ENCODE peak calls at places on chromosomes 12 and 14, in six cellular contexts. Y is dorsolateral prefrontal cortex, P is psoas muscle, X is stomach, M is mucosa of descending colon, G is WERI-Rb-1. I is an unnamed sample.

GRCh38 chr12:121956041-121956341 is 37.6 kb downstream of the CFAP251 start:
- DNase-seq in Y (no peak), P (no peak), X (no peak), M (no peak), G (no peak), I (no peak)

GRCh38 chr12:95848575-95849388 is 10.0 kb upstream of the SNRPF start:
- DNase-seq in Y (no peak), P (no peak), X (peak), M (no peak), G (peak), I (peak)

GRCh38 chr14:89681086-89682018 is 264.3 kb upstream of the FOXN3 start:
- DNase-seq in Y (no peak), P (no peak), X (no peak), M (no peak), G (no peak), I (no peak)

GRCh38 chr12:132130690-132131089 is 13.4 kb downstream of the DDX51 start:
- DNase-seq in Y (no peak), P (no peak), X (no peak), M (no peak), G (no peak), I (no peak)

GRCh38 chr12:120397827-120398563 is 29.0 kb upstream of the MSI1 start:
- DNase-seq in Y (no peak), P (no peak), X (peak), M (no peak), G (no peak), I (no peak)

GRCh38 chr14:78835052-78835451 is 664.9 kb downstream of the NRXN3 start:
- DNase-seq in Y (peak), P (no peak), X (no peak), M (no peak), G (peak), I (no peak)

GRCh38 chr14:89336338-89336737 is 80.7 kb downstream of the FOXN3 start:
- DNase-seq in Y (no peak), P (no peak), X (no peak), M (no peak), G (peak), I (no peak)

GRCh38 chr12:64066052-64066451 is 156.0 kb downstream of the KICS2 start:
- DNase-seq in Y (no peak), P (no peak), X (no peak), M (no peak), G (no peak), I (peak)

GRCh38 chr14:39265032-39265431 is 31.3 kb downstream of the MIA2 start:
- DNase-seq in Y (no peak), P (no peak), X (no peak), M (no peak), G (peak), I (peak)

GRCh38 chr12:62481843-62482540 is 15.4 kb downstream of the MON2 start:
- DNase-seq in Y (no peak), P (no peak), X (no peak), M (no peak), G (no peak), I (no peak)

GRCh38 chr12:6273931-6274687 is 36.4 kb upstream of the PLEKHG6 start:
- DNase-seq in Y (no peak), P (no peak), X (no peak), M (no peak), G (no peak), I (no peak)

GRCh38 chr12:5656836-5657235 is 224.9 kb downstream of the NTF3 start:
- DNase-seq in Y (no peak), P (no peak), X (no peak), M (no peak), G (no peak), I (no peak)

GRCh38 chr12:85625467-85625866 is 210.7 kb downstream of the RASSF9 start:
- DNase-seq in Y (no peak), P (no peak), X (no peak), M (no peak), G (no peak), I (no peak)

GRCh38 chr12:49877066-49877465 is 26.6 kb downstream of the FAIM2 start:
- DNase-seq in Y (no peak), P (no peak), X (no peak), M (no peak), G (no peak), I (no peak)

GRCh38 chr12:127829974-127830543 is 436.9 kb upstream of the TMEM132C start:
- DNase-seq in Y (no peak), P (no peak), X (no peak), M (no peak), G (no peak), I (no peak)

GRCh38 chr14:104787736-104788532 is 7.6 kb downstream of the AKT1 start:
- DNase-seq in Y (no peak), P (no peak), X (no peak), M (no peak), G (no peak), I (no peak)

GRCh38 chr12:43106355-43106754 is 445.6 kb downstream of the ADAMTS20 start:
- DNase-seq in Y (no peak), P (no peak), X (no peak), M (no peak), G (no peak), I (no peak)

GRCh38 chr14:105492966-105493871 is 2.2 kb downstream of the TEDC1 start:
- DNase-seq in Y (no peak), P (peak), X (no peak), M (peak), G (no peak), I (no peak)

GRCh38 chr12:127767631-127768030 is 499.3 kb upstream of the TMEM132C start:
- DNase-seq in Y (no peak), P (no peak), X (no peak), M (no peak), G (no peak), I (no peak)

GRCh38 chr12:29521951-29522350 is 24.5 kb upstream of the OVCH1 start:
- DNase-seq in Y (no peak), P (no peak), X (no peak), M (no peak), G (no peak), I (peak)

GRCh38 chr14:24368562-24369252 is 723 bp downstream of the NFATC4 start:
- DNase-seq in Y (no peak), P (peak), X (no peak), M (peak), G (peak), I (peak)

GRCh38 chr14:43872222-43872621 is 634.9 kb downstream of the FSCB start:
- DNase-seq in Y (no peak), P (no peak), X (no peak), M (no peak), G (no peak), I (no peak)

GRCh38 chr12:103422328-103422727 is 73.4 kb downstream of the C12orf42 start:
- DNase-seq in Y (no peak), P (no peak), X (no peak), M (no peak), G (no peak), I (no peak)

GRCh38 chr12:13962699-13963098 is 18.7 kb downstream of the GRIN2B start:
- DNase-seq in Y (no peak), P (no peak), X (no peak), M (no peak), G (peak), I (no peak)

GRCh38 chr14:51014086-51014485 is 69.8 kb upstream of the PYGL start:
- DNase-seq in Y (no peak), P (peak), X (no peak), M (no peak), G (peak), I (peak)

GRCh38 chr12:125140918-125141573 is 75.8 kb downstream of the AACS start:
- DNase-seq in Y (no peak), P (no peak), X (no peak), M (no peak), G (no peak), I (peak)

GRCh38 chr12:107032266-107032665 is 45.3 kb upstream of the MTERF2 start:
- DNase-seq in Y (no peak), P (no peak), X (no peak), M (no peak), G (no peak), I (no peak)

GRCh38 chr12:94832105-94832504 is 171.4 kb downstream of the NDUFA12 start:
- DNase-seq in Y (no peak), P (no peak), X (no peak), M (no peak), G (no peak), I (no peak)

DNA sequence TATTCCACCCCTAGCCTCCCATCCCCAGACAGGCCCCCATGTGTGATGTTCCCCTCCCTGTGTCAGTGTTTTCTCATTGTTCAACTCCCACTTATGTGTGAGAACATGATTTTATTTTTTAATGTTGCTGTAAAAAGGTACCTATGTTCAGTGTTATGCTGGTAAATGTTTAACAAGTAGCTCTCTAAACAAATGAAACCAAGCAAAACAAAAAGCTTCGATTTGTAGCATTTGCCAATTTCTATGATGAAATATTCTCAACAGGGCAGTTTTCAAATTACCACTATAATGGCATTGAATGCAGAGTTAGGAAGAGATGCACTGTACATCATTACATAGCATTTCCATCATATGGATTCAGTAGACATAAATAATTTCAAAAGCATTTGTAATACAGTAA is 410.6 kb downstream of the MDGA2 start:
- DNase-seq in Y (no peak), P (no peak), X (no peak), M (no peak), G (no peak), I (no peak)
- H3K4me3 ChIP-seq in Y (no peak), P (no peak), X (no peak), M (no peak), G (no peak), I (no peak)

DNA sequence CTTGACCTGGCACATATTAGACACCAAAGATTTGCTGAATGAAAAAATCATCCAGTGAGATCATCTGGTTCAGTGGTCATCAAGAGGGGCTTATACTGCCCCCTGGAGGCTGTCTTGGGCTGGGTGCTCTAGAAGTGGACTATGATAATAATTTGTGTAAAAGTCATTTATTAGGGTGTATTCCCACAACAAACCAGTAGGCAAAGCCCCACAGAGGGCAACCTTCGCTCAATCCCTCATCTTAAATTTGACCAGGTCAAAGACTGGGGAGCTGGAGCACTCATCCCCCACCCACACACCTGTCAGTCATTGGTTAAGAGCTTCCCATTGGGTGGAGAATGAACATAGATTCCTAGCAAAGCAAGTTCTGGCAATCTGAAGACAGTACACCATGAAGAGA is 20.0 kb upstream of the FICD start:
- DNase-seq in Y (no peak), P (no peak), X (no peak), M (no peak), G (peak), I (peak)
- TF ChIP-seq CTCF in Y (peak), P (no peak), X (no peak), M (no peak), G (peak), I (peak)

DNA sequence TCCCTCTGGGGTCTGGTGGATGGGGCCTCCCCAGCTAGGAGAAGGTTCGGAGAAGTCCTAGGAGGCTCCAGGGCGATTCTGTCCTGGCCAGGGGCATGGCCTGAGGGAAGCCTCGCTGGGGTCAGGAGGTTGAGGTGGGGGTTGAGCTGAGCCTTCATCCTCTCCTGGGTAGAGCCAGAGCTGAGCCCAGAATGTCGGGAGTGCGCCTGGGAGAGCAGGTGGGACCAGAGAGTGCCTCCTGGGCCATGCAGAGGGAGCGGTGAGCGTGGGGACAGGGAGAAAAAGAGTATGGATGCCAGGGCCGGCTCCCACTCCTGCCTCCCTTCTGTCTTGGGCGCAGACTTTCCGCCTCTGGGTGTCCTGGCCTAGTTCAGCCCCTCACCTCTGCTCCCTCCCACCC is 13.1 kb downstream of the RPS6KL1 start:
- DNase-seq in Y (no peak), P (no peak), X (no peak), M (no peak), G (no peak), I (no peak)
- H3K4me3 ChIP-seq in Y (no peak), P (no peak), X (no peak), M (no peak), G (no peak), I (no peak)

GRCh38 chr14:57061009-57061711 is 207.5 kb downstream of the EXOC5 start:
- DNase-seq in Y (no peak), P (no peak), X (no peak), M (no peak), G (no peak), I (no peak)
- TF ChIP-seq CTCF in Y (no peak), P (no peak), X (no peak), M (no peak), G (no peak), I (no peak)

GRCh38 chr12:109982211-109982610 is 14.0 kb downstream of the GIT2 start:
- DNase-seq in Y (no peak), P (no peak), X (no peak), M (no peak), G (no peak), I (peak)

GRCh38 chr12:109983432-109984142 is 12.6 kb downstream of the GIT2 start:
- DNase-seq in Y (no peak), P (no peak), X (peak), M (no peak), G (no peak), I (no peak)

GRCh38 chr12:109981311-109981710 is 14.9 kb downstream of the GIT2 start:
- DNase-seq in Y (no peak), P (no peak), X (no peak), M (no peak), G (no peak), I (no peak)
- H3K4me3 ChIP-seq in Y (no peak), P (no peak), X (no peak), M (no peak), G (no peak), I (no peak)

DNA sequence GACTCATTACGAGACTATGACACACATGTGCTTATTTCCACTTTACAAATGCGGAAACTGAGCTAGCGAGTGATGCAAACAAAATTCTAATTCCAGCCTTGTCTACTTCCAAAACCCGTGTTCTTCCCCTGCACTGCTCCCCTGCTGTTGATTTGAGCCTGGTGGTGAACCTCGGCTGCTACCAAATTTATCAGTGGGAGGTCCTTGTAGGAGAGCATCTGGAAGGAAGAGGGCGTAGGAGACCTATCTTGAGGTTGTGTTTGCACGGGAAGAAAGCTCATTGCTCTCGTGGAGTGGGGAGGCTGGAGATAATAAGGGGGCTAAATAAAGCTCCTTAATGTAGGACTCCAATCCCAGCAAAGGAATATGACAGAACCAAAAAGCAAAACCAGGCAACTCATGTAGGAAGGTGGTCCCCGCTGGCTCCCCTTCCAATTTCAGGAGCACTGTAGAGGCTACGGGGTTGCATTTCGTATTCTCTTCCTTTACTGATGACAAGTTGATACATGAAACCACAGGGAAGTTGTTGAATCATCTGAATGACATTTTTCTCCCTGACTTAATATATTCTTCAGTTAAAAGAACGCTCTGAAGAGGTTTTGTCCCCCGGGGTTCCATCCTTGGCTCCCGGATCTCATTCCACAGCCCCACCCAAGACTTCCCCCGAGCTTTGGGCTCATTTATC is 52.6 kb downstream of the FZD10 start:
- DNase-seq in Y (no peak), P (no peak), X (no peak), M (no peak), G (peak), I (no peak)
- TF ChIP-seq CTCF in Y (no peak), P (no peak), X (no peak), M (no peak), G (peak), I (no peak)

DNA sequence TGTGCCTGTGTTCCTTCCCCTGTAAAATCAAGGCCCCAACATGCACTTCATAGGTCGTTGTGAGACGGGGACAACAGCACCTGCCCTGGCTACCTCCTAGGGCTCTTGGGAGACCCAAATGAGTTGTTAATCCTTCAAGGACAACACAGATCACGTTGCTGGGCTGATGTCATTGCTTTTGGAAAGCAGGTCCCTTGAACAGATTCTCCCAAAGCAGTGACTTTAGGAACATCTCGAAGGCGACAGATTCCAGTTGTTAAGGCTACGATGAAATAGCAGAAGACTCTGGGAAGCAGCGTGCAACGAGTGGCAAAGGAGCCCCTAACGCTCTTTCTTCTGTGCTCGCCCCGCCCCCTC is 26.2 kb upstream of the MAP1LC3B2 start:
- DNase-seq in Y (no peak), P (no peak), X (no peak), M (no peak), G (no peak), I (no peak)
- H3K4me3 ChIP-seq in Y (peak), P (peak), X (peak), M (no peak), G (peak), I (peak)

GRCh38 chr14:21057803-21058675 is at the start of gene RNASE8:
- DNase-seq in Y (no peak), P (no peak), X (no peak), M (no peak), G (no peak), I (peak)
- TF ChIP-seq CTCF in Y (no peak), P (no peak), X (no peak), M (no peak), G (no peak), I (peak)

GRCh38 chr14:98907271-98907670 is 364.7 kb downstream of the BCL11B start:
- DNase-seq in Y (no peak), P (no peak), X (no peak), M (no peak), G (no peak), I (no peak)
- H3K4me3 ChIP-seq in Y (no peak), P (no peak), X (no peak), M (no peak), G (no peak), I (no peak)

DNA sequence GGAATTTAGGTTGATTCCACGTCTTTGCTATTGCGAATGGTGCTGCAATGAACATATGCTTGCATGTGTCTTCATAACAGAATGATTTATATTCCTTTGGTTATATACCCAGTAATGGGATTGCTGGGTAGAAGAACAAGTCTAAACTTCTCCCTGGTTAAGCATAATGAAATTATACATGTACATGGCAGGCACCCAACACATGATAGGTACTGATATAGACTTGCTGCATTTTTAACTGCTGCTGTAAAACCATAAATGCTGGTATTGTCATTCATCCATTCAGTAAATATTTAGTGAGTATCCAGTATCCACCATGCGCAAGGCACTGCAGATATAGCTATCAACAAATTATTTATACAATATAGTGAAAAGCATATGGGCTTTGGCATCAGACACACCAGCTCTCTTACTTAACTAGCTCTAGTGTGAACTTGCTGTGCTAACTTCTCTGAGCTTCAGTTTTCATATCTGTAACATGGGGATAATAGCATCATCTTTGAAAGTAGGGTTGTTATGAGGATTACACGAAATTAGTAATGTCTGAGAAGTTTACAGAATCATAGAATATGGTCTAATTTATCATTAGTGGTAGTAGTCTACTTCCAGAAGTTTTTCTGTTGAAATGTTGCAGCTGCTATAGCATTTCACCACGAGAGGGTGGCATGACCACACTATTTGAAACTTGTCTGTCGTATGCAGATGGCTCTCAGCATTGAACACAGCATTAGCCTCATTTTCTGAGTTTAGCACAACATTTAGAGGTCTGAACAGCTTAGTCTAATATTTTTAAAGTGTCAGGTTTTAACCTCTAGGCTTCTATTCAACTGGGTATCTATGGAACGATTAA is 32.0 kb upstream of the SEL1L start:
- DNase-seq in Y (no peak), P (no peak), X (no peak), M (no peak), G (peak), I (peak)
- TF ChIP-seq CTCF in Y (peak), P (peak), X (peak), M (no peak), G (peak), I (peak)